ENCODE peak calls at places on chromosomes 12 and 14, in seven cellular contexts. Y is GM12878, F is HCT116, D is H1, Q is K562, I is HepG2, P is SK-N-SH. L is an unnamed sample.

GRCh38 chr14:35341454-35342159 is 49.4 kb downstream of the PSMA6 start:
- DNase-seq in Y (no peak), F (peak; percentile 45), D (no peak), Q (no peak), I (peak; percentile 91), P (peak; percentile 73), L (peak; percentile 85)

GRCh38 chr12:104567832-104568490 is 111.2 kb downstream of the CHST11 start:
- DNase-seq in Y (no peak), F (no peak), D (no peak), Q (no peak), I (no peak), P (no peak), L (no peak)

GRCh38 chr12:27808831-27809230 is 28.8 kb upstream of the MANSC4 start:
- DNase-seq in Y (no peak), F (no peak), D (no peak), Q (no peak), I (no peak), P (no peak), L (no peak)

GRCh38 chr12:52395761-52396434 is 10.2 kb downstream of the KRT82 start:
- DNase-seq in Y (no peak), F (peak; percentile 75), D (peak; percentile 87), Q (peak; percentile 17), I (peak; percentile 33), P (no peak), L (peak; percentile 71)

GRCh38 chr12:61916856-61917255 is 343.3 kb upstream of the USP15 start:
- DNase-seq in Y (no peak), F (no peak), D (no peak), Q (no peak), I (no peak), P (no peak), L (no peak)

GRCh38 chr12:11482955-11483354 is 87.6 kb upstream of the PRB2 start:
- DNase-seq in Y (no peak), F (no peak), D (no peak), Q (no peak), I (no peak), P (no peak), L (no peak)

GRCh38 chr12:52630104-52630500 is 11.7 kb upstream of the KRT73 start:
- DNase-seq in Y (no peak), F (no peak), D (peak; percentile 17), Q (no peak), I (no peak), P (no peak), L (no peak)

GRCh38 chr14:22549981-22550670 is 38.9 kb downstream of the DAD1 start:
- DNase-seq in Y (peak; percentile 87), F (no peak), D (no peak), Q (no peak), I (no peak), P (no peak), L (no peak)

GRCh38 chr14:91841065-91841464 is 26.3 kb downstream of the TC2N start:
- DNase-seq in Y (no peak), F (no peak), D (no peak), Q (no peak), I (no peak), P (no peak), L (no peak)

DNA sequence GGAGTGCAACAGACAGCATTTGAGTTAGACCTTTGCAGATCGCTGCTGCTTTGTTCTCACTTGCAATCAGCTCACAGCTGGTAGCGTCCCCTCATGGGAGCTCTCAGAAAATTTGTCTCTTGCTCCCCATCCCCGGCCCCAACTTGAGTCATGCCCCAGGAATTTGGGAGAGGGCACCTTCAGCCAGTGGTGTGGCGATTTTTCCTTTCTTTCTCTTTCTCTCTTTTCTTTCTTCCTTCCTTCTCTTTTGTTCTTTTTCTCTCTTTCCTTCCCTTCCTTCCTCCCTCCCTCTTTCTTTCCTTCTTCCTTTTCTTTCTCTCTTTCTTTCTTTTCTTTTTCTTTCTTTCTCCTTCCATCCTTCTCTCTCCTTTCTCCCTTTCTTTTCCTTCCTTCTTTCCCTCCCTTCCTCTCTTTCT is 34.2 kb upstream of the MAP1LC3B2 start:
- DNase-seq in Y (no peak), F (no peak), D (no peak), Q (no peak), I (no peak), P (no peak), L (no peak)
- TF ChIP-seq JUND in Y (no peak), F (no peak), D (peak; percentile 97), Q (peak; percentile 76), I (no peak), P (peak; percentile 54), L (no peak)

GRCh38 chr14:53847881-53848280 is 108.7 kb downstream of the BMP4 start:
- DNase-seq in Y (no peak), F (no peak), D (no peak), Q (no peak), I (no peak), P (no peak), L (no peak)

GRCh38 chr14:53847057-53847456 is 109.6 kb downstream of the BMP4 start:
- DNase-seq in Y (no peak), F (no peak), D (no peak), Q (no peak), I (no peak), P (no peak), L (no peak)

GRCh38 chr14:53850714-53851296 is 105.8 kb downstream of the BMP4 start:
- DNase-seq in Y (no peak), F (peak; percentile 40), D (no peak), Q (no peak), I (peak; percentile 91), P (no peak), L (no peak)

GRCh38 chr14:53849549-53849948 is 107.1 kb downstream of the BMP4 start:
- DNase-seq in Y (no peak), F (no peak), D (no peak), Q (no peak), I (no peak), P (no peak), L (no peak)

GRCh38 chr14:53848851-53849250 is 107.8 kb downstream of the BMP4 start:
- DNase-seq in Y (no peak), F (peak; percentile 41), D (no peak), Q (no peak), I (no peak), P (no peak), L (no peak)
- TF ChIP-seq JUND in Y (no peak), F (no peak), D (no peak), Q (no peak), I (no peak), P (no peak), L (no peak)

GRCh38 chr14:90819734-90820393 is 3.6 kb upstream of the TTC7B start:
- DNase-seq in Y (no peak), F (no peak), D (no peak), Q (no peak), I (no peak), P (no peak), L (peak; percentile 65)

GRCh38 chr14:90820958-90821357 is 4.7 kb upstream of the TTC7B start:
- DNase-seq in Y (no peak), F (no peak), D (no peak), Q (no peak), I (no peak), P (no peak), L (no peak)

GRCh38 chr14:90815817-90816662 is at the start of gene TTC7B:
- DNase-seq in Y (no peak), F (no peak), D (peak; percentile 77), Q (peak; percentile 86), I (no peak), P (peak; percentile 99), L (peak; percentile 40)

GRCh38 chr14:90816686-90817436 is 631 bp upstream of the TTC7B start:
- DNase-seq in Y (no peak), F (no peak), D (peak; percentile 63), Q (no peak), I (no peak), P (no peak), L (no peak)

GRCh38 chr14:90818715-90819114 is 2.5 kb upstream of the TTC7B start:
- DNase-seq in Y (no peak), F (no peak), D (no peak), Q (no peak), I (no peak), P (no peak), L (no peak)
- TF ChIP-seq JUND in Y (no peak), F (no peak), D (no peak), Q (no peak), I (no peak), P (no peak), L (no peak)

GRCh38 chr12:108980831-108981618 is 39.8 kb downstream of the SVOP start:
- DNase-seq in Y (no peak), F (no peak), D (no peak), Q (no peak), I (no peak), P (no peak), L (no peak)
- TF ChIP-seq JUND in Y (no peak), F (no peak), D (no peak), Q (no peak), I (no peak), P (no peak), L (no peak)